ENCODE peak calls at places on chromosomes 3 and 15, in seven cellular contexts. F is stimulated activated CD8-positive, alpha-beta memory T cell treated with anti-CD3 and anti-CD28 coated beads, Interleukin-7, amount 100 ng/mL, for 24 hours; D is fibroblast of lung; K is AG10803; M is stimulated activated CD4-positive, alpha-beta T cell treated with anti-CD3 and anti-CD28 coated beads, Interleukin-4, amount 100 ng/mL, for 4 hours; Q is cardiac muscle cell; X is CD4-positive, alpha-beta T cell. Y is an unnamed sample.

GRCh38 chr3:19947549-19948071 is 713 bp downstream of the RAB5A start:
- DNase-seq in D (peak; percentile 52), F (peak; percentile 14), M (peak; percentile 60), K (peak; percentile 53), Q (peak; percentile 27), X (peak; percentile 34), Y (no peak)

GRCh38 chr3:169091196-169091595 is 572.3 kb downstream of the MECOM start:
- DNase-seq in X (no peak), Q (peak; percentile 78), M (no peak), D (peak; percentile 80), F (no peak), K (peak; percentile 76), Y (no peak)

GRCh38 chr15:60442763-60443162 is 36.2 kb downstream of the ICE2 start:
- DNase-seq in M (no peak), X (no peak), Q (no peak), D (no peak), K (peak; percentile 48), F (no peak), Y (no peak)

GRCh38 chr3:99952306-99952705 is 134.6 kb downstream of the CMSS1 start:
- DNase-seq in M (no peak), X (no peak), Q (peak; percentile 33), K (peak; percentile 75), F (no peak), D (peak; percentile 67), Y (no peak)

GRCh38 chr15:89630974-89631901 is 24.0 kb downstream of the KIF7 start:
- DNase-seq in M (no peak), K (no peak), Q (no peak), F (no peak), D (no peak), X (no peak), Y (no peak)

GRCh38 chr15:67897646-67898045 is 57.8 kb upstream of the RNU6-1 start:
- DNase-seq in Q (peak; percentile 51), D (no peak), F (no peak), M (no peak), K (no peak), X (no peak), Y (no peak)

GRCh38 chr3:11452988-11453847 is 181.0 kb downstream of the ATG7 start:
- DNase-seq in D (peak; percentile 73), K (peak; percentile 65), Q (peak; percentile 76), M (no peak), F (no peak), X (no peak), Y (no peak)

GRCh38 chr3:172787746-172788145 is 37.2 kb downstream of the ECT2 start:
- DNase-seq in M (no peak), D (peak; percentile 61), Q (no peak), F (no peak), X (no peak), K (peak; percentile 31), Y (no peak)

GRCh38 chr3:156252656-156253055 is 132.3 kb downstream of the KCNAB1 start:
- DNase-seq in M (no peak), Q (no peak), F (no peak), D (no peak), K (no peak), X (no peak), Y (no peak)

GRCh38 chr15:69704229-69704628 is 251.6 kb downstream of the RPLP1 start:
- DNase-seq in K (peak; percentile 8), M (no peak), Q (no peak), F (no peak), D (peak; percentile 23), X (no peak), Y (no peak)

GRCh38 chr15:48440084-48440483 is 108.9 kb downstream of the DUT start:
- DNase-seq in K (peak; percentile 99), X (no peak), D (peak; percentile 90), M (no peak), Q (peak; percentile 70), F (no peak), Y (no peak)

GRCh38 chr15:38164061-38164460 is 88.6 kb upstream of the SPRED1 start:
- DNase-seq in X (no peak), F (no peak), Q (no peak), D (no peak), M (no peak), K (peak; percentile 25), Y (no peak)

GRCh38 chr3:131796558-131796957 is 238.3 kb downstream of the CPNE4 start:
- DNase-seq in M (no peak), Q (no peak), K (no peak), F (no peak), X (no peak), D (no peak), Y (peak; percentile 2)

GRCh38 chr15:92693922-92694331 is 38.4 kb upstream of the FAM174B start:
- DNase-seq in Q (peak; percentile 51), D (peak; percentile 23), M (no peak), K (peak; percentile 9), F (no peak), X (no peak), Y (peak; percentile 24)

GRCh38 chr15:31047437-31047836 is 54.1 kb downstream of the TRPM1 start:
- DNase-seq in K (no peak), M (no peak), Q (no peak), D (no peak), F (no peak), X (no peak), Y (no peak)

GRCh38 chr3:121981473-121981872 is 40.6 kb downstream of the ILDR1 start:
- DNase-seq in M (no peak), K (no peak), Q (no peak), F (no peak), X (no peak), D (no peak), Y (no peak)

GRCh38 chr3:81650187-81650586 is 111.3 kb downstream of the GBE1 start:
- DNase-seq in K (no peak), Q (no peak), M (no peak), D (no peak), X (no peak), F (no peak), Y (no peak)

GRCh38 chr15:86273309-86273708 is 193.6 kb downstream of the AGBL1 start:
- DNase-seq in M (no peak), K (no peak), Q (no peak), X (no peak), D (no peak), F (no peak), Y (no peak)

GRCh38 chr15:101001056-101001455 is 81.9 kb downstream of the LRRK1 start:
- DNase-seq in D (no peak), F (no peak), Q (no peak), X (no peak), K (no peak), M (no peak), Y (no peak)

GRCh38 chr3:39569095-39569494 is 101.6 kb downstream of the MOBP start:
- DNase-seq in K (no peak), M (no peak), F (no peak), X (no peak), D (no peak), Q (no peak), Y (no peak)

GRCh38 chr3:159762981-159763465 is 225.6 kb upstream of the IL12A start:
- DNase-seq in X (no peak), D (peak; percentile 77), K (peak; percentile 92), Q (peak; percentile 85), F (no peak), M (no peak), Y (peak; percentile 25)

GRCh38 chr15:77032052-77032646 is 37.2 kb downstream of the PSTPIP1 start:
- DNase-seq in K (no peak), D (no peak), X (no peak), Q (no peak), M (peak; percentile 1), F (no peak), Y (no peak)

GRCh38 chr3:29639621-29640290 is 358.9 kb downstream of the RBMS3 start:
- DNase-seq in Q (peak; percentile 37), F (no peak), X (no peak), D (no peak), K (peak; percentile 40), M (no peak), Y (no peak)

GRCh38 chr15:62560943-62561571 is 396.0 kb upstream of the C2CD4B start:
- DNase-seq in F (no peak), X (no peak), Q (no peak), M (no peak), K (no peak), D (no peak), Y (no peak)

GRCh38 chr3:185152433-185153169 is at the start of gene C3orf70:
- DNase-seq in D (peak; percentile 58), F (no peak), X (no peak), K (peak; percentile 71), Q (peak; percentile 66), M (no peak), Y (peak; percentile 33)

GRCh38 chr3:29764603-29765254 is 483.9 kb downstream of the RBMS3 start:
- DNase-seq in K (peak; percentile 87), X (no peak), Q (peak; percentile 94), M (no peak), D (peak; percentile 95), F (no peak), Y (peak; percentile 5)

GRCh38 chr3:192875971-192876565 is 41.6 kb downstream of the MB21D2 start:
- DNase-seq in K (peak; percentile 74), F (no peak), M (no peak), X (no peak), D (no peak), Q (peak; percentile 54), Y (no peak)